ENCODE peak calls at places on chromosomes 1 and 21, in four cellular contexts. Y, D, X and H are unnamed samples.

GRCh38 chr1:107538502-107538901 is 397.7 kb downstream of the NTNG1 start:
- DNase-seq in Y (no peak), X (no peak), D (no peak), H (no peak)

GRCh38 chr1:29682918-29683314 is 446.6 kb downstream of the PTPRU start:
- DNase-seq in X (no peak), Y (peak; percentile 20), D (no peak), H (peak; percentile 39)

GRCh38 chr1:193614817-193615216 is 428.4 kb upstream of the B3GALT2 start:
- DNase-seq in D (peak; percentile 70), X (no peak), Y (peak; percentile 14), H (peak; percentile 35)

GRCh38 chr1:185499986-185500626 is 183.1 kb upstream of the IVNS1ABP start:
- DNase-seq in Y (peak; percentile 89), D (peak; percentile 94), X (no peak), H (peak; percentile 96)

GRCh38 chr1:53057134-53057533 is 4.9 kb upstream of the PODN start:
- DNase-seq in Y (peak; percentile 88), D (no peak), X (no peak), H (no peak)

GRCh38 chr1:88022507-88022906 is 661.6 kb upstream of the PKN2 start:
- DNase-seq in Y (no peak), D (no peak), X (no peak), H (no peak)

GRCh38 chr1:25117233-25117823 is 115.0 kb downstream of the SYF2 start:
- DNase-seq in D (no peak), Y (no peak), X (no peak), H (no peak)

GRCh38 chr21:16040601-16041000 is 310.8 kb downstream of the USP25 start:
- DNase-seq in Y (peak; percentile 27), D (peak; percentile 75), X (no peak), H (peak; percentile 16)

GRCh38 chr1:67726224-67726623 is 41.2 kb downstream of the GADD45A start:
- DNase-seq in D (peak; percentile 86), X (no peak), Y (peak; percentile 50), H (no peak)

GRCh38 chr21:16239659-16240265 is 510.0 kb downstream of the USP25 start:
- DNase-seq in Y (no peak), D (no peak), X (no peak), H (no peak)

GRCh38 chr1:174800221-174800791 is 199.4 kb upstream of the CACYBP start:
- DNase-seq in Y (no peak), X (peak; percentile 6), D (peak; percentile 13), H (no peak)

GRCh38 chr1:205449750-205450443 is 5.9 kb downstream of the BLACAT1 start:
- DNase-seq in X (no peak), Y (peak; percentile 22), D (peak; percentile 22), H (peak; percentile 28)

GRCh38 chr21:37074195-37074510 is 1.1 kb downstream of the TTC3 start:
- DNase-seq in D (no peak), Y (no peak), X (no peak), H (no peak)

GRCh38 chr1:30414851-30415165 is 308.6 kb downstream of the MATN1 start:
- DNase-seq in D (no peak), Y (no peak), X (no peak), H (no peak)

GRCh38 chr1:32336963-32337675 is 1.1 kb upstream of the MARCKSL1 start:
- DNase-seq in Y (peak; percentile 25), X (peak; percentile 60), D (peak; percentile 57), H (no peak)

GRCh38 chr1:19635646-19636045 is 8.5 kb upstream of the NBL1 start:
- DNase-seq in Y (peak; percentile 57), D (no peak), X (no peak), H (no peak)

GRCh38 chr21:29508311-29508710 is 209.6 kb downstream of the BACH1 start:
- DNase-seq in Y (no peak), D (no peak), X (no peak), H (no peak)

GRCh38 chr1:42176902-42177519 is 12.5 kb upstream of the GUCA2A start:
- DNase-seq in Y (peak; percentile 50), X (peak; percentile 21), D (peak; percentile 69), H (peak; percentile 53)

GRCh38 chr1:16172964-16173446 is 17.1 kb upstream of the EPHA2 start:
- DNase-seq in X (no peak), Y (peak; percentile 68), D (peak; percentile 79), H (peak; percentile 56)

GRCh38 chr1:165383067-165383466 is 26.6 kb upstream of the LMX1A start:
- DNase-seq in X (no peak), D (peak; percentile 43), Y (peak; percentile 98), H (peak; percentile 67)

GRCh38 chr1:67485046-67485811 is 55.0 kb upstream of the SERBP1 start:
- DNase-seq in Y (no peak), X (no peak), D (no peak), H (peak; percentile 6)

GRCh38 chr1:168116327-168116799 is 20.4 kb downstream of the GPR161 start:
- DNase-seq in D (no peak), Y (no peak), X (no peak), H (no peak)

GRCh38 chr1:98001764-98002163 is 80.9 kb upstream of the DPYD start:
- DNase-seq in Y (peak; percentile 68), D (peak; percentile 58), X (no peak), H (peak; percentile 20)

GRCh38 chr1:180267761-180268555 is 37.9 kb downstream of the LHX4 start:
- DNase-seq in Y (no peak), X (no peak), D (no peak), H (no peak)

GRCh38 chr1:212452323-212453155 is 19.8 kb downstream of the NENF start:
- DNase-seq in X (no peak), D (peak; percentile 69), Y (peak; percentile 92), H (peak; percentile 78)

GRCh38 chr1:87089070-87089736 is 174.8 kb downstream of the HS2ST1 start:
- DNase-seq in D (no peak), X (no peak), Y (no peak), H (no peak)

GRCh38 chr1:232207089-232207723 is 422.7 kb downstream of the SIPA1L2 start:
- DNase-seq in D (no peak), Y (no peak), X (no peak), H (no peak)

GRCh38 chr1:24705260-24706073 is 39.8 kb upstream of the CLIC4 start:
- DNase-seq in Y (peak; percentile 93), D (peak; percentile 97), X (no peak), H (peak; percentile 96)

GRCh38 chr1:184218436-184218835 is 166.9 kb downstream of the TSEN15 start:
- DNase-seq in Y (no peak), X (no peak), D (no peak), H (no peak)

GRCh38 chr1:115496904-115497527 is 144.8 kb upstream of the VANGL1 start:
- DNase-seq in X (no peak), D (peak; percentile 65), Y (peak; percentile 56), H (peak; percentile 55)

GRCh38 chr1:104265163-104265562 is 515.5 kb downstream of the AMY1C start:
- DNase-seq in Y (no peak), X (no peak), D (no peak), H (no peak)
- H3K4me3 ChIP-seq in Y (no peak overlapping the region), X (no peak overlapping the region), D (no peak overlapping the region), H (no peak overlapping the region)

DNA sequence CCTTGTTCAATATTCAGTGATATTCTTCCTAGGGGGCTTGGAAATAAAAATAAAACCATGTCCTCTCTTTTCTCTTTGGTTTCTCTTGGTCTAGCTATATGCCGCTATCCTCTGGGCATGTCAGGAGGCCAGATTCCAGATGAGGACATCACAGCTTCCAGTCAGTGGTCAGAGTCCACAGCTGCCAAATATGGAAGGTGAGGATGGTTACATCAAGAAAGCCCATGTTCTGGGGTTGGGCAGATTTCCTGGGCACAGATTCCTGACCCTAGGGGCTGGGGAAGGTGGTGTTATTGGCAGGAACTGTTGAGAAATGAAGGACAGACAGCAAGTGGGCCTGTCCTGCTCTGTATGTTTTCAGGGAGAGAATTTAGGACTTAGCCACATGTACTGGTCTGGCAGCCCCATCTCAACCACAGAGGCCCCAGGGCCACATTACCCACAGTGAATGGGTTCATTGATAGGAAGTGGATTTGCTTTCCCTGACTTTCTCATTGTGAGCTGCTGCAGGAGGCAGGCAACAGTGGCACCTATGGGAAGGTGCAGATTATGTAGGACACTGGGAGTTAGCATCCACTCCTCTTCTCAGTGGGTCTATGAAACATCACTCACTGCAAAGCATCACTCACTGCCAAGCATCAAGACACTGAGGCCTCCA is 37.4 kb upstream of the HSD17B7 start:
- DNase-seq in D (no peak), X (no peak), Y (no peak), H (no peak)
- TF ChIP-seq CTCF in D (no peak), X (no peak), Y (no peak), H (no peak)

DNA sequence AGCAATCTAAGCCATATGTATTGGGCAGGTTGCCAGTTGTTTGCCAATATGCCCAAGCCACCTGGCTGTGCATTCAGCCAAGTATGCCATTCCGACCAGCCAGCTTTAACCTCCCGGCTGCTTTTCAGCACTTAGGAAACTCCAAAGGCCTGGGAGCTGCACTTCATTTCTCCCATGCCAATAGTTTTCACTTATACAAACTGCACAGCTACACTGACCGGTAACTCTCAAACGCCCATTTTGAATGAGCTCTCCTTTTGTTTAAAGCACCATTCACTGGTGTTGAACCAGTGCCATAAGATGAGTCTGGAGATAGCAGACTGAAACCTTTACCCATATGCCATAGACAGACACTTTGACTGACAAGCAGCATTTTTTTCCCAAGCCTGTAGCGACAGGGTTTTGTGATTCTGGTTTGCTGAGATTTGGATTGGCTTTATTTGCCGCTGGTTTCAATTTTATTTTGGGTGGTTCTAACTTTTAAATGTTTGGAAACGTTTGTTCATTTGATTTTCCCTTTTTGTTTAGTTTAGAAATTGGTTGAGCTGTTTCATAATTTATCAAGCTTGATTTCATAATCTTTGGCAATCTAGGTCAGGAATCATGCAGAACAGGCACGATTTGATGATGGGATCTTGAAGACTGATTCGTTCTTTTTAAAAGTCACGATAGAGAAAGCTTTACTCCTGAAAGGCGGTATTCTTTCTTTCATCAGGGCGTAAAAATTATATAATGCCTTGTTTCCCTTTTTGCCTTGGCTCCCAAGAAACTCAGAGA is 144.6 kb downstream of the NFIA start:
- DNase-seq in Y (peak; percentile 71), D (no peak), X (no peak), H (no peak)
- H3K4me3 ChIP-seq in Y (peak overlapping the region; percentile 59), D (no peak overlapping the region), X (no peak overlapping the region), H (no peak overlapping the region)

DNA sequence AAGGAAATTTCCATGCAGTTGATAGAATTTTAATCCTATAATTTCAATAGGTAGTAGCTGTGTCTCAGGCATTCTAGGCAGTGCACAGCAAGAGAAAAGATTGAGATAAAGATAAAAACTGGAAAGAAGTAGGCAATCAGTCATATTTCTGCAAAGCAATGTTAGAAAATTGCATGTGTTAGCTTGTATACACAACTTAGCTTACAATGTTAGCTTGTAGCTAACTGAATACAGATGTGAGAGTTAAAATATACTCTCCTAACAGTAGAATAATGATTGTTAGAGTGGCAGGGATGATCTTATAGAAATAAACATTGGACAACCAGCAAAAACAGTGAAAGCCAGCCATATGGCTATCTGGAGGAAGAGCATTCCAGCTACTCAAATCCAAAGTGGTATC is 29.0 kb downstream of the PTPRC start:
- DNase-seq in D (no peak), X (no peak), Y (no peak), H (no peak)
- TF ChIP-seq CTCF in D (no peak), X (no peak), Y (no peak), H (no peak)

DNA sequence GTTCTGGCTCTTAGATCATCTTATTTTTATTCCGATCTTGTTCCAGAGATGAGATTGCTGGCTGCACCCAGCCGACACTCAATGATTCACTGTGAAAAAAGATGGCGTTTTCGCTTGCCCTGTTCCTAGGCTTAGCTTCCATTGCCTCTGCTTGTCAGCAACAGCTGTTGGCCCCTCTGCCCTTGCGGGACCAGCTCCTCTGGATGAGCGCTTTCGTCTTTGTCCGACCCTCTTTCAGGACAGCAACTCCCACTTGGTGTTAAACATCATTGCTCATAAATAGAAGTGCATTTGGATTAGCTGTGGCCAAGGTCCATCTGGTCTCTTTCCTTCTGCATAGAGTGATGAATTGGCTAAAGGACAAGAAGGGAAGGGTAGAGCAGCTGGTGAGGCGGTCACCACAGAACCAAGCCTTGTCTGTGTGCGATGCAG is 43.5 kb upstream of the SCCPDH start:
- DNase-seq in Y (no peak), X (no peak), D (no peak), H (no peak)
- H3K4me3 ChIP-seq in Y (no peak overlapping the region), X (no peak overlapping the region), D (no peak overlapping the region), H (no peak overlapping the region)

GRCh38 chr1:22665752-22666151 is 12.7 kb downstream of the C1QB start:
- DNase-seq in X (no peak), D (peak; percentile 35), Y (peak; percentile 20), H (peak; percentile 20)
- TF ChIP-seq CTCF in X (no peak), D (peak; percentile 60), Y (peak; percentile 46), H (peak; percentile 66)